ENCODE peak calls at places on chromosomes 4 and X, in five cellular contexts. One of them, this sample, is unnamed.
A peak's percentile ranks its signal among the peaks of the same experiment; 100 is the strongest.

GRCh38 chr4:157170321-157170720 is 50.2 kb upstream of the GRIA2 start:
- DNase-seq in upper lobe of right lung: no peak
- DNase-seq in ovary: no peak
- DNase-seq in CD4-positive, alpha-beta T cell: no peak
- DNase-seq in caudate nucleus: no peak
- DNase-seq in this sample: no peak

GRCh38 chr4:158347596-158347995 is 137.3 kb downstream of the TMEM144 start:
- DNase-seq in upper lobe of right lung: no peak
- DNase-seq in ovary: no peak
- DNase-seq in CD4-positive, alpha-beta T cell: no peak
- DNase-seq in caudate nucleus: no peak
- DNase-seq in this sample: peak; percentile 6

GRCh38 chrX:74349387-74349786 is 45.4 kb downstream of the ZCCHC13 start:
- DNase-seq in upper lobe of right lung: no peak
- DNase-seq in ovary: no peak
- DNase-seq in CD4-positive, alpha-beta T cell: no peak
- DNase-seq in caudate nucleus: no peak
- DNase-seq in this sample: peak; percentile 40

GRCh38 chr4:150308824-150309472 is 230.7 kb downstream of the DCLK2 start:
- DNase-seq in upper lobe of right lung: no peak
- DNase-seq in ovary: no peak
- DNase-seq in CD4-positive, alpha-beta T cell: no peak
- DNase-seq in caudate nucleus: no peak
- DNase-seq in this sample: peak; percentile 51

GRCh38 chr4:132542228-132542627 is 606.9 kb upstream of the PCDH10 start:
- DNase-seq in upper lobe of right lung: no peak
- DNase-seq in ovary: no peak
- DNase-seq in CD4-positive, alpha-beta T cell: no peak
- DNase-seq in caudate nucleus: no peak
- DNase-seq in this sample: no peak

GRCh38 chr4:3047464-3048286 is 26.7 kb downstream of the HTT-AS start:
- DNase-seq in upper lobe of right lung: peak; percentile 78
- DNase-seq in ovary: peak; percentile 43
- DNase-seq in CD4-positive, alpha-beta T cell: peak; percentile 47
- DNase-seq in caudate nucleus: peak; percentile 22
- DNase-seq in this sample: no peak

GRCh38 chrX:113935516-113935915 is 648.4 kb upstream of the HTR2C start:
- DNase-seq in upper lobe of right lung: no peak
- DNase-seq in ovary: no peak
- DNase-seq in CD4-positive, alpha-beta T cell: no peak
- DNase-seq in caudate nucleus: no peak
- DNase-seq in this sample: no peak

GRCh38 chrX:107736781-107737531 is 38.6 kb downstream of the TSC22D3 start:
- DNase-seq in upper lobe of right lung: no peak
- DNase-seq in ovary: no peak
- DNase-seq in CD4-positive, alpha-beta T cell: no peak
- DNase-seq in caudate nucleus: no peak
- DNase-seq in this sample: no peak

GRCh38 chrX:124594017-124594651 is 247.8 kb downstream of the SH2D1A start:
- DNase-seq in upper lobe of right lung: no peak
- DNase-seq in ovary: no peak
- DNase-seq in CD4-positive, alpha-beta T cell: no peak
- DNase-seq in caudate nucleus: no peak
- DNase-seq in this sample: no peak

GRCh38 chr4:3026531-3026930 is 47.8 kb downstream of the HTT-AS start:
- DNase-seq in upper lobe of right lung: no peak
- DNase-seq in ovary: no peak
- DNase-seq in CD4-positive, alpha-beta T cell: no peak
- DNase-seq in caudate nucleus: no peak
- DNase-seq in this sample: no peak

GRCh38 chr4:104625706-104626105 is 131.0 kb upstream of the CXXC4 start:
- DNase-seq in upper lobe of right lung: no peak
- DNase-seq in ovary: no peak
- DNase-seq in CD4-positive, alpha-beta T cell: no peak
- DNase-seq in caudate nucleus: no peak
- DNase-seq in this sample: no peak

GRCh38 chr4:124415206-124415605 is 297.3 kb downstream of the ANKRD50 start:
- DNase-seq in upper lobe of right lung: no peak
- DNase-seq in ovary: no peak
- DNase-seq in CD4-positive, alpha-beta T cell: no peak
- DNase-seq in caudate nucleus: no peak
- DNase-seq in this sample: no peak

GRCh38 chr4:110487873-110488272 is 11.9 kb downstream of the ENPEP start:
- DNase-seq in upper lobe of right lung: no peak
- DNase-seq in ovary: no peak
- DNase-seq in CD4-positive, alpha-beta T cell: no peak
- DNase-seq in caudate nucleus: no peak
- DNase-seq in this sample: no peak

GRCh38 chr4:110485452-110485851 is 9.5 kb downstream of the ENPEP start:
- DNase-seq in upper lobe of right lung: no peak
- DNase-seq in ovary: no peak
- DNase-seq in CD4-positive, alpha-beta T cell: no peak
- DNase-seq in caudate nucleus: no peak
- DNase-seq in this sample: no peak

GRCh38 chr4:110484767-110485166 is 8.8 kb downstream of the ENPEP start:
- DNase-seq in upper lobe of right lung: no peak
- DNase-seq in ovary: no peak
- DNase-seq in CD4-positive, alpha-beta T cell: no peak
- DNase-seq in caudate nucleus: no peak
- DNase-seq in this sample: peak; percentile 85

GRCh38 chr4:110484029-110484428 is 8.1 kb downstream of the ENPEP start:
- DNase-seq in upper lobe of right lung: no peak
- DNase-seq in ovary: no peak
- DNase-seq in CD4-positive, alpha-beta T cell: no peak
- DNase-seq in caudate nucleus: no peak
- DNase-seq in this sample: no peak

GRCh38 chr4:110486226-110486625 is 10.3 kb downstream of the ENPEP start:
- DNase-seq in upper lobe of right lung: no peak
- DNase-seq in ovary: no peak
- DNase-seq in CD4-positive, alpha-beta T cell: no peak
- DNase-seq in caudate nucleus: no peak
- DNase-seq in this sample: no peak
- H3K27ac ChIP-seq in upper lobe of right lung: no peak overlapping the region
- H3K27ac ChIP-seq in ovary: no peak overlapping the region
- H3K27ac ChIP-seq in CD4-positive, alpha-beta T cell: no peak overlapping the region
- H3K27ac ChIP-seq in caudate nucleus: no peak overlapping the region
- H3K27ac ChIP-seq in this sample: no peak overlapping the region

GRCh38 chr4:118910221-118910620 is 21.6 kb downstream of the SYNPO2 start:
- DNase-seq in upper lobe of right lung: no peak
- DNase-seq in ovary: no peak
- DNase-seq in CD4-positive, alpha-beta T cell: no peak
- DNase-seq in caudate nucleus: no peak
- DNase-seq in this sample: no peak
- H3K27ac ChIP-seq in upper lobe of right lung: no peak overlapping the region
- H3K27ac ChIP-seq in ovary: peak overlapping the region; percentile 52
- H3K27ac ChIP-seq in CD4-positive, alpha-beta T cell: no peak overlapping the region
- H3K27ac ChIP-seq in caudate nucleus: no peak overlapping the region
- H3K27ac ChIP-seq in this sample: no peak overlapping the region

DNA sequence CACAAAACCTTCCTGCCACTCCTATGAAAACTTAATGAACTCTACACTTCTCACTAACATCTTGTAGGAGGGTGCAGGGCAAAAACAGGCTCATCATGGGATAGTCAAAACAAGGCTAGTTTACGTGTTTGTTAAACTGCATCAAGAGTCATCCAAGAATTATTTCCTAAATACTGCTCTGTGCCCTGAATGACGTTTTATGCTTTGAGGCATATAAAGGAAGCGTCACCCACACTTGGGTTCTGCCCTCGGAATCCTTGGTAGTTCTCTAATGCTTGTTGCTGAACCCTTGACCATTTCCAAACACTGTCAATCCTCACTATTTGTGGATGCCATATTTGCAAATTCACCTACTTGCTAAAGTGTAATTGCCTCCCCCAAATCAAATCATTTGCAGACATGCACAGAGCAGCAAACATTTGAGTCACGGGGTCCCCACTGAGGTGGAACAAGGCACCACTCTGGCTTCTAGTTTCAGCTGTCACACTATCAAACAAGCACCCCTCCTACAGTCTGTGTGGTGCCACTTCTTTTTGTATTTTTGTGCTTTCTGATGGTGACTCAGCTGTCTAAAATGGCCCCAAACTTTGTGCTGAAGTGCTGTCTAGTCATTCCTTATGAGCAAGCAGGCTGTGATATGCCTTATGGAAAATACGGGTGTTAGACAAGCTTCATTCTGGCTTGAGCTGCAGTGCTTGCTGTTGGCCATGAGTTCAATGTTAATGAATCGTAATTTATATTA is 15.5 kb downstream of the IGFBP7 start:
- DNase-seq in upper lobe of right lung: no peak
- DNase-seq in ovary: no peak
- DNase-seq in CD4-positive, alpha-beta T cell: no peak
- DNase-seq in caudate nucleus: no peak
- DNase-seq in this sample: peak; percentile 78
- H3K27ac ChIP-seq in upper lobe of right lung: no peak overlapping the region
- H3K27ac ChIP-seq in ovary: no peak overlapping the region
- H3K27ac ChIP-seq in CD4-positive, alpha-beta T cell: no peak overlapping the region
- H3K27ac ChIP-seq in caudate nucleus: no peak overlapping the region
- H3K27ac ChIP-seq in this sample: peak overlapping the region; percentile 62

GRCh38 chrX:20969565-20969964 is 404.7 kb upstream of the CNKSR2 start:
- DNase-seq in upper lobe of right lung: no peak
- DNase-seq in ovary: no peak
- DNase-seq in CD4-positive, alpha-beta T cell: no peak
- DNase-seq in caudate nucleus: no peak
- DNase-seq in this sample: no peak

GRCh38 chrX:20971250-20971649 is 403.0 kb upstream of the CNKSR2 start:
- DNase-seq in upper lobe of right lung: no peak
- DNase-seq in ovary: no peak
- DNase-seq in CD4-positive, alpha-beta T cell: no peak
- DNase-seq in caudate nucleus: no peak
- DNase-seq in this sample: no peak

GRCh38 chrX:20967725-20968124 is 406.5 kb upstream of the CNKSR2 start:
- DNase-seq in upper lobe of right lung: no peak
- DNase-seq in ovary: no peak
- DNase-seq in CD4-positive, alpha-beta T cell: no peak
- DNase-seq in caudate nucleus: no peak
- DNase-seq in this sample: no peak

GRCh38 chrX:20965270-20966044 is 408.8 kb upstream of the CNKSR2 start:
- DNase-seq in upper lobe of right lung: no peak
- DNase-seq in ovary: no peak
- DNase-seq in CD4-positive, alpha-beta T cell: no peak
- DNase-seq in caudate nucleus: no peak
- DNase-seq in this sample: no peak

GRCh38 chrX:20968996-20969395 is 405.2 kb upstream of the CNKSR2 start:
- DNase-seq in upper lobe of right lung: no peak
- DNase-seq in ovary: no peak
- DNase-seq in CD4-positive, alpha-beta T cell: no peak
- DNase-seq in caudate nucleus: no peak
- DNase-seq in this sample: no peak
- H3K27ac ChIP-seq in upper lobe of right lung: no peak overlapping the region
- H3K27ac ChIP-seq in ovary: no peak overlapping the region
- H3K27ac ChIP-seq in CD4-positive, alpha-beta T cell: no peak overlapping the region
- H3K27ac ChIP-seq in caudate nucleus: no peak overlapping the region
- H3K27ac ChIP-seq in this sample: no peak overlapping the region

GRCh38 chr4:174134361-174134760 is 149.1 kb downstream of the FBXO8 start:
- DNase-seq in upper lobe of right lung: no peak
- DNase-seq in ovary: no peak
- DNase-seq in CD4-positive, alpha-beta T cell: no peak
- DNase-seq in caudate nucleus: no peak
- DNase-seq in this sample: no peak

GRCh38 chr4:174133525-174133924 is 149.9 kb downstream of the FBXO8 start:
- DNase-seq in upper lobe of right lung: no peak
- DNase-seq in ovary: no peak
- DNase-seq in CD4-positive, alpha-beta T cell: no peak
- DNase-seq in caudate nucleus: no peak
- DNase-seq in this sample: no peak

GRCh38 chr4:174136013-174136412 is 147.5 kb downstream of the FBXO8 start:
- DNase-seq in upper lobe of right lung: no peak
- DNase-seq in ovary: no peak
- DNase-seq in CD4-positive, alpha-beta T cell: no peak
- DNase-seq in caudate nucleus: no peak
- DNase-seq in this sample: no peak

GRCh38 chr4:174137698-174138097 is 145.8 kb downstream of the FBXO8 start:
- DNase-seq in upper lobe of right lung: no peak
- DNase-seq in ovary: no peak
- DNase-seq in CD4-positive, alpha-beta T cell: no peak
- DNase-seq in caudate nucleus: no peak
- DNase-seq in this sample: no peak

DNA sequence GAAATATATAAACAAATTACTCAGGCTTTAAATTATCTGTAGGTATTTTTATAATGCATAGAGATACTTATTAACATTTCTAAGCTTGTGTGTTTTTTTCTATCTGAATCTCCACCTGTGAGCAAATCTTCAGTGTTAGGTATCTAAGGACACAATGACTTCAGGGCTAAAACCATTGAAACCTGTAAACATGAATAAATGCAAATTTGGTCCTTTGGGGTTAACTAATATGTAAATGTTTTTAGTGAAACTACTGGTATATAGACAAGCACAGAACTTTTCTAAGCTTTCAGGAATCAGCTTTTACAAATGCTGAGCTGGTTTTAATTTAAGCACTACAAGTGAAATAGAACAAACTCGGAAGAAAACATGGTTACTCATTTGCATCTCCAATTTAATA is 147.9 kb downstream of the FBXO8 start:
- DNase-seq in upper lobe of right lung: no peak
- DNase-seq in ovary: no peak
- DNase-seq in CD4-positive, alpha-beta T cell: no peak
- DNase-seq in caudate nucleus: no peak
- DNase-seq in this sample: no peak
- H3K27ac ChIP-seq in upper lobe of right lung: no peak overlapping the region
- H3K27ac ChIP-seq in ovary: peak overlapping the region; percentile 27
- H3K27ac ChIP-seq in CD4-positive, alpha-beta T cell: no peak overlapping the region
- H3K27ac ChIP-seq in caudate nucleus: no peak overlapping the region
- H3K27ac ChIP-seq in this sample: no peak overlapping the region

DNA sequence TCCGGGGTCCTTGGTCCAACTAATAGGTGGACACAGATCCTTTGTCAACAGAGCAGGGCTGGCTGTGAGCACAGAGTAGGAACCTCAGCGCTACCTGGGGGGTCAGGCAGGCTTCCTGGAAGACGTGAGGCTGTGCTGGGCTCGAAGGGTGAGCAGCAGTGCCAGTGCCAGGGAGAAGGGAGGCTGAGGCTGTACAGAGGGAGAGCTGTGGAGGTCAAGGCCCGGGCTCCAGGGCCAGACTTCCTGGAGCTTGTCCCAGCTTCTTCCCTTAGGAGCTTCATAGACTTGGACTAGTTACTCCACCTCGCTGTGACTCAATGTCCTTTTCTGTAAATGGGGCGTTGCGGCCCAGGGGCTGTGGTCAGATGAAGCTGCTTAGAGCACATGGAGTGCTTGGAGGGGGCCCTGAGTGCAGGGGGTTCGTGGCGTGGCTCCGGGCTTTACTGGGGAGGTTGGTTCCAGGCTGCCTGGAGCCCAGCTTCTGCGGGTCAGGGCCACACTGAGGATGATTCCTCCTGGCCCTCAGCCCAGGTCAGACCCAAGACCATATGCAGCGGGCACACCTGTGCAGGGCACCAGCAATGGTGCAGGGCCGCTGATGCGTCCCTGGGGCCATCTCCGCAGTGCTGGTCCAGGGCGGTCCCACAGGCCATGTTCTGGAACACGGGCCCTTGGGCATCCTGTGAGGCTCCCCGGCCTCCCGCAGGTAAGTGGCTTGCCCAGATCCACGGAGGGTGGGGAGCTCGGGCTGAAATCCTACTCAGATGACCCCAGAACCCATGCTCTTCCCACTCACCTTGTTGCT is 98.1 kb downstream of the DCTD start:
- DNase-seq in upper lobe of right lung: no peak
- DNase-seq in ovary: no peak
- DNase-seq in CD4-positive, alpha-beta T cell: no peak
- DNase-seq in caudate nucleus: no peak
- DNase-seq in this sample: no peak
- H3K27ac ChIP-seq in upper lobe of right lung: no peak overlapping the region
- H3K27ac ChIP-seq in ovary: no peak overlapping the region
- H3K27ac ChIP-seq in CD4-positive, alpha-beta T cell: no peak overlapping the region
- H3K27ac ChIP-seq in caudate nucleus: no peak overlapping the region
- H3K27ac ChIP-seq in this sample: no peak overlapping the region

GRCh38 chr4:186666750-186667149 is 56.9 kb downstream of the FAT1 start:
- DNase-seq in upper lobe of right lung: no peak
- DNase-seq in ovary: no peak
- DNase-seq in CD4-positive, alpha-beta T cell: no peak
- DNase-seq in caudate nucleus: no peak
- DNase-seq in this sample: no peak
- H3K27ac ChIP-seq in upper lobe of right lung: no peak overlapping the region
- H3K27ac ChIP-seq in ovary: no peak overlapping the region
- H3K27ac ChIP-seq in CD4-positive, alpha-beta T cell: no peak overlapping the region
- H3K27ac ChIP-seq in caudate nucleus: peak overlapping the region; percentile 89
- H3K27ac ChIP-seq in this sample: no peak overlapping the region

This sample was measured in SJSA1.